ENCODE peak calls at places on chromosomes 2 and 18, in seven cellular contexts. One of them, this sample, is unnamed.

GRCh38 chr2:88582030-88582429 is 45.2 kb downstream of the EIF2AK3 start:
- DNase-seq in stomach: no peak
- DNase-seq in body of pancreas: no peak
- DNase-seq in HCT116: no peak
- DNase-seq in Peyer's patch: no peak
- DNase-seq in transverse colon: no peak
- DNase-seq in IMR-90: peak; percentile 28
- DNase-seq in this sample: no peak

GRCh38 chr2:61759718-61760117 is 94.1 kb downstream of the FAM161A start:
- DNase-seq in HCT116: no peak
- DNase-seq in stomach: no peak
- DNase-seq in body of pancreas: no peak
- DNase-seq in IMR-90: peak; percentile 88
- DNase-seq in Peyer's patch: no peak
- DNase-seq in transverse colon: no peak
- DNase-seq in this sample: no peak

GRCh38 chr2:147623328-147623727 is 221.5 kb upstream of the ACVR2A start:
- DNase-seq in Peyer's patch: no peak
- DNase-seq in transverse colon: no peak
- DNase-seq in IMR-90: no peak
- DNase-seq in stomach: no peak
- DNase-seq in HCT116: no peak
- DNase-seq in body of pancreas: no peak
- DNase-seq in this sample: no peak

GRCh38 chr2:33518929-33519328 is 42.5 kb downstream of the RASGRP3 start:
- DNase-seq in HCT116: no peak
- DNase-seq in body of pancreas: no peak
- DNase-seq in Peyer's patch: no peak
- DNase-seq in transverse colon: no peak
- DNase-seq in stomach: no peak
- DNase-seq in IMR-90: peak; percentile 83
- DNase-seq in this sample: no peak

GRCh38 chr2:102318437-102318836 is 7.1 kb downstream of the IL1RL1 start:
- DNase-seq in body of pancreas: no peak
- DNase-seq in Peyer's patch: no peak
- DNase-seq in IMR-90: no peak
- DNase-seq in transverse colon: no peak
- DNase-seq in HCT116: no peak
- DNase-seq in stomach: no peak
- DNase-seq in this sample: no peak

GRCh38 chr2:42492691-42493467 is 903 bp downstream of the KCNG3 start:
- DNase-seq in body of pancreas: peak; percentile 16
- DNase-seq in Peyer's patch: no peak
- DNase-seq in HCT116: no peak
- DNase-seq in stomach: no peak
- DNase-seq in transverse colon: peak; percentile 37
- DNase-seq in IMR-90: no peak
- DNase-seq in this sample: no peak

GRCh38 chr2:101518470-101519172 is 43.7 kb upstream of the RFX8 start:
- DNase-seq in transverse colon: peak; percentile 27
- DNase-seq in body of pancreas: peak; percentile 42
- DNase-seq in HCT116: peak; percentile 40
- DNase-seq in stomach: peak; percentile 61
- DNase-seq in Peyer's patch: no peak
- DNase-seq in IMR-90: peak; percentile 50
- DNase-seq in this sample: no peak

GRCh38 chr2:128651000-128651399 is 332.3 kb upstream of the HS6ST1 start:
- DNase-seq in Peyer's patch: no peak
- DNase-seq in IMR-90: no peak
- DNase-seq in transverse colon: no peak
- DNase-seq in stomach: no peak
- DNase-seq in HCT116: no peak
- DNase-seq in body of pancreas: no peak
- DNase-seq in this sample: no peak

GRCh38 chr2:9777081-9777480 is 66.2 kb upstream of the TAF1B start:
- DNase-seq in body of pancreas: no peak
- DNase-seq in IMR-90: no peak
- DNase-seq in HCT116: no peak
- DNase-seq in transverse colon: no peak
- DNase-seq in Peyer's patch: no peak
- DNase-seq in stomach: no peak
- DNase-seq in this sample: no peak

GRCh38 chr2:158725496-158725895 is 69.6 kb upstream of the DAPL1 start:
- DNase-seq in body of pancreas: no peak
- DNase-seq in IMR-90: no peak
- DNase-seq in transverse colon: no peak
- DNase-seq in stomach: no peak
- DNase-seq in HCT116: no peak
- DNase-seq in Peyer's patch: no peak
- DNase-seq in this sample: no peak

GRCh38 chr2:197615033-197615652 is 60.2 kb downstream of the RFTN2 start:
- DNase-seq in HCT116: peak; percentile 18
- DNase-seq in Peyer's patch: no peak
- DNase-seq in body of pancreas: no peak
- DNase-seq in stomach: no peak
- DNase-seq in transverse colon: peak; percentile 52
- DNase-seq in IMR-90: no peak
- DNase-seq in this sample: no peak

GRCh38 chr18:45775241-45775676 is 50.2 kb upstream of the SIGLEC15 start:
- DNase-seq in body of pancreas: peak; percentile 66
- DNase-seq in transverse colon: peak; percentile 61
- DNase-seq in IMR-90: peak; percentile 63
- DNase-seq in Peyer's patch: peak; percentile 36
- DNase-seq in HCT116: peak; percentile 69
- DNase-seq in stomach: peak; percentile 77
- DNase-seq in this sample: no peak

GRCh38 chr2:31729442-31730092 is 148.8 kb upstream of the SRD5A2 start:
- DNase-seq in HCT116: peak; percentile 54
- DNase-seq in transverse colon: no peak
- DNase-seq in stomach: no peak
- DNase-seq in body of pancreas: no peak
- DNase-seq in IMR-90: peak; percentile 35
- DNase-seq in Peyer's patch: no peak
- DNase-seq in this sample: no peak

GRCh38 chr2:129723277-129724020 is 256.0 kb upstream of the RAB6C start:
- DNase-seq in stomach: no peak
- DNase-seq in transverse colon: no peak
- DNase-seq in IMR-90: no peak
- DNase-seq in HCT116: no peak
- DNase-seq in body of pancreas: no peak
- DNase-seq in Peyer's patch: no peak
- DNase-seq in this sample: no peak

GRCh38 chr2:65579506-65580235 is 147.3 kb upstream of the SPRED2 start:
- DNase-seq in body of pancreas: no peak
- DNase-seq in IMR-90: no peak
- DNase-seq in stomach: no peak
- DNase-seq in HCT116: no peak
- DNase-seq in Peyer's patch: no peak
- DNase-seq in transverse colon: no peak
- DNase-seq in this sample: no peak

GRCh38 chr2:239870276-239870675 is 154.9 kb downstream of the NDUFA10 start:
- DNase-seq in Peyer's patch: no peak
- DNase-seq in IMR-90: no peak
- DNase-seq in transverse colon: no peak
- DNase-seq in body of pancreas: no peak
- DNase-seq in stomach: no peak
- DNase-seq in HCT116: no peak
- DNase-seq in this sample: no peak

GRCh38 chr2:96098900-96099590 is 17.3 kb downstream of the ADRA2B start:
- DNase-seq in transverse colon: peak; percentile 4
- DNase-seq in Peyer's patch: peak; percentile 13
- DNase-seq in stomach: peak; percentile 23
- DNase-seq in HCT116: no peak
- DNase-seq in IMR-90: no peak
- DNase-seq in body of pancreas: peak; percentile 16
- DNase-seq in this sample: no peak

GRCh38 chr2:113103958-113104627 is 23.3 kb upstream of the IL1RN start:
- DNase-seq in stomach: no peak
- DNase-seq in HCT116: no peak
- DNase-seq in Peyer's patch: no peak
- DNase-seq in IMR-90: no peak
- DNase-seq in transverse colon: no peak
- DNase-seq in body of pancreas: no peak
- DNase-seq in this sample: no peak

GRCh38 chr2:160415991-160416390 is 77.6 kb downstream of the RBMS1 start:
- DNase-seq in transverse colon: no peak
- DNase-seq in body of pancreas: no peak
- DNase-seq in IMR-90: peak; percentile 86
- DNase-seq in HCT116: no peak
- DNase-seq in stomach: no peak
- DNase-seq in Peyer's patch: no peak
- DNase-seq in this sample: no peak

GRCh38 chr2:137799599-137799998 is 164.7 kb upstream of the HNMT start:
- DNase-seq in transverse colon: no peak
- DNase-seq in HCT116: no peak
- DNase-seq in Peyer's patch: no peak
- DNase-seq in stomach: no peak
- DNase-seq in body of pancreas: no peak
- DNase-seq in IMR-90: no peak
- DNase-seq in this sample: no peak

GRCh38 chr2:110718990-110719389 is 13.4 kb upstream of the ACOXL start:
- DNase-seq in body of pancreas: no peak
- DNase-seq in HCT116: no peak
- DNase-seq in Peyer's patch: no peak
- DNase-seq in transverse colon: no peak
- DNase-seq in IMR-90: no peak
- DNase-seq in stomach: no peak
- DNase-seq in this sample: no peak

GRCh38 chr18:33951031-33951430 is 273.7 kb downstream of the NOL4 start:
- DNase-seq in transverse colon: no peak
- DNase-seq in IMR-90: peak; percentile 14
- DNase-seq in stomach: no peak
- DNase-seq in HCT116: no peak
- DNase-seq in Peyer's patch: no peak
- DNase-seq in body of pancreas: no peak
- DNase-seq in this sample: no peak

GRCh38 chr2:199383006-199383405 is 74.7 kb downstream of the SATB2 start:
- DNase-seq in IMR-90: no peak
- DNase-seq in transverse colon: no peak
- DNase-seq in HCT116: no peak
- DNase-seq in Peyer's patch: no peak
- DNase-seq in stomach: no peak
- DNase-seq in body of pancreas: no peak
- DNase-seq in this sample: no peak

GRCh38 chr2:231709981-231710750 is 1.8 kb downstream of the PTMA start:
- DNase-seq in IMR-90: peak; percentile 80
- DNase-seq in stomach: peak; percentile 91
- DNase-seq in Peyer's patch: peak; percentile 80
- DNase-seq in transverse colon: peak; percentile 90
- DNase-seq in HCT116: no peak
- DNase-seq in body of pancreas: peak; percentile 86
- DNase-seq in this sample: no peak

GRCh38 chr18:10525563-10526210 is at the start of gene NAPG:
- DNase-seq in IMR-90: peak; percentile 92
- DNase-seq in HCT116: peak; percentile 83
- DNase-seq in transverse colon: peak; percentile 93
- DNase-seq in body of pancreas: peak; percentile 93
- DNase-seq in Peyer's patch: peak; percentile 88
- DNase-seq in stomach: peak; percentile 92
- DNase-seq in this sample: peak; percentile 63
- TF ChIP-seq POLR2A in IMR-90: peak; percentile 86
- TF ChIP-seq POLR2A in HCT116: no peak
- TF ChIP-seq POLR2A in transverse colon: peak; percentile 67
- TF ChIP-seq POLR2A in body of pancreas: no peak
- TF ChIP-seq POLR2A in Peyer's patch: no peak
- TF ChIP-seq POLR2A in stomach: no peak
- TF ChIP-seq POLR2A in this sample: peak; percentile 47

GRCh38 chr18:13374096-13374467 is 155.5 kb downstream of the LDLRAD4 start:
- DNase-seq in Peyer's patch: no peak
- DNase-seq in HCT116: no peak
- DNase-seq in IMR-90: no peak
- DNase-seq in stomach: no peak
- DNase-seq in transverse colon: no peak
- DNase-seq in body of pancreas: no peak
- DNase-seq in this sample: no peak

GRCh38 chr18:13375302-13376255 is 157.0 kb downstream of the LDLRAD4 start:
- DNase-seq in IMR-90: peak; percentile 91
- DNase-seq in Peyer's patch: peak; percentile 56
- DNase-seq in transverse colon: no peak
- DNase-seq in body of pancreas: peak; percentile 41
- DNase-seq in HCT116: peak; percentile 48
- DNase-seq in stomach: no peak
- DNase-seq in this sample: no peak

GRCh38 chr18:13376298-13376840 is 157.8 kb downstream of the LDLRAD4 start:
- DNase-seq in stomach: no peak
- DNase-seq in transverse colon: no peak
- DNase-seq in Peyer's patch: peak; percentile 37
- DNase-seq in body of pancreas: no peak
- DNase-seq in IMR-90: no peak
- DNase-seq in HCT116: no peak
- DNase-seq in this sample: no peak

GRCh38 chr18:13372405-13372995 is 153.9 kb downstream of the LDLRAD4 start:
- DNase-seq in HCT116: no peak
- DNase-seq in IMR-90: no peak
- DNase-seq in Peyer's patch: no peak
- DNase-seq in transverse colon: no peak
- DNase-seq in body of pancreas: no peak
- DNase-seq in stomach: no peak
- DNase-seq in this sample: no peak

GRCh38 chr18:13374468-13375301 is 156.1 kb downstream of the LDLRAD4 start:
- DNase-seq in Peyer's patch: no peak
- DNase-seq in IMR-90: no peak
- DNase-seq in HCT116: no peak
- DNase-seq in body of pancreas: no peak
- DNase-seq in stomach: no peak
- DNase-seq in transverse colon: no peak
- DNase-seq in this sample: no peak
- H3K4me1 ChIP-seq in Peyer's patch: peaks cover 36% of the 10 kb centered on the region
- H3K4me1 ChIP-seq in IMR-90: no peaks in the 10 kb centered on the region
- H3K4me1 ChIP-seq in HCT116: peaks cover 21% of the 10 kb centered on the region
- H3K4me1 ChIP-seq in body of pancreas: no peaks in the 10 kb centered on the region
- H3K4me1 ChIP-seq in stomach: peaks cover 39% of the 10 kb centered on the region
- H3K4me1 ChIP-seq in transverse colon: peaks cover 40% of the 10 kb centered on the region
- H3K4me1 ChIP-seq in this sample: peaks cover 24% of the 10 kb centered on the region

DNA sequence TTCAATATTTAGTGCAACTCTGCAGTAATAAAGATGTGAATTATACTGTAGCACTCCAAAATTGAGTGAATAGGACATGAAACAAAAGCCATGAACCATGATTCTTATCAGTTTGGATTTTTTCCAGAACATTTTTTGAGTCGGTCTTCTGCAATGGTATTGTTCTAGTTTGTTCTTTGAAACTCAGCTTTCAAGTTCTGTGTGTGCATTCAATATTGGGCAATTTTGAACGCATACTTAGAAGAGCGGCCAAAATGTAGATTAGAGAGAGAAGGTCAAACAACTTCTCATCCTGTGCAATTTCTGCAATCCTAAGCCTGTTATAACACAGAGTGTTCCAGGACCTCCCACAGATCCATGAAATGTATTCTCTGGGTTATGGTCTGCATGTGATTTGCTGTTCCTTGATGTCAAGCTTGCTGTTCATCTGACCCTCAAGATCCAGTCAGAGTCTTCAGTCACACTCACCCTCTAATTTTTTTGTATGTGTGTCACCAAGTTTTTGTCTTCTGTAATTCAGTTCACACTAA is 48.3 kb downstream of the TSPYL6 start:
- DNase-seq in HCT116: no peak
- DNase-seq in body of pancreas: no peak
- DNase-seq in IMR-90: peak; percentile 12
- DNase-seq in stomach: no peak
- DNase-seq in transverse colon: no peak
- DNase-seq in Peyer's patch: no peak
- DNase-seq in this sample: no peak
- H3K27ac ChIP-seq in HCT116: no peak overlapping the region
- H3K27ac ChIP-seq in body of pancreas: no peak overlapping the region
- H3K27ac ChIP-seq in IMR-90: no peak overlapping the region
- H3K27ac ChIP-seq in stomach: no peak overlapping the region
- H3K27ac ChIP-seq in transverse colon: no peak overlapping the region
- H3K27ac ChIP-seq in Peyer's patch: no peak overlapping the region
- H3K27ac ChIP-seq in this sample: peak overlapping the region; percentile 36

GRCh38 chr2:171319164-171319810 is 114.5 kb downstream of the METTL8 start:
- DNase-seq in body of pancreas: no peak
- DNase-seq in stomach: no peak
- DNase-seq in HCT116: no peak
- DNase-seq in IMR-90: peak; percentile 68
- DNase-seq in Peyer's patch: peak; percentile 45
- DNase-seq in transverse colon: no peak
- DNase-seq in this sample: no peak
- TF ChIP-seq POLR2A in body of pancreas: no peak
- TF ChIP-seq POLR2A in stomach: no peak
- TF ChIP-seq POLR2A in HCT116: no peak
- TF ChIP-seq POLR2A in IMR-90: no peak
- TF ChIP-seq POLR2A in Peyer's patch: no peak
- TF ChIP-seq POLR2A in transverse colon: no peak
- TF ChIP-seq POLR2A in this sample: peak; percentile 5